ENCODE peak calls at places on chromosomes 12 and 14, in eight cellular contexts. K is mammary epithelial cell, L is fibroblast of pulmonary artery, W is GM06990, I is stomach, S is heart right ventricle, R is AG09309, Q is foreskin fibroblast. B is an unnamed sample.

GRCh38 chr12:50825372-50825838 is 17.3 kb upstream of the TMPRSS12 start:
- DNase-seq in S (no peak), W (peak), R (peak), Q (peak), I (no peak), L (peak), K (peak), B (peak)

GRCh38 chr12:22255097-22255496 is 79.4 kb downstream of the ST8SIA1 start:
- DNase-seq in R (no peak), L (no peak), W (no peak), S (no peak), I (no peak), Q (no peak), K (peak), B (peak)

GRCh38 chr12:109497675-109498074 is 20.2 kb downstream of the UBE3B start:
- DNase-seq in S (no peak), K (peak), R (no peak), W (no peak), L (peak), I (no peak), Q (peak), B (peak)

GRCh38 chr14:94936411-94936892 is 166.5 kb upstream of the GSC start:
- DNase-seq in K (no peak), R (peak), I (peak), L (peak), W (no peak), S (peak), Q (peak), B (peak)

GRCh38 chr12:104426926-104427546 is 29.7 kb upstream of the CHST11 start:
- DNase-seq in S (no peak), K (peak), L (peak), R (peak), W (no peak), I (no peak), Q (peak), B (peak)

GRCh38 chr14:67645414-67645813 is 25.7 kb downstream of the ARG2 start:
- DNase-seq in K (no peak), S (peak), L (no peak), R (no peak), W (no peak), Q (no peak), I (peak), B (no peak)

GRCh38 chr12:1720494-1720893 is 29.6 kb downstream of the ADIPOR2 start:
- DNase-seq in S (no peak), L (no peak), K (no peak), R (no peak), I (no peak), Q (no peak), W (no peak), B (no peak)

GRCh38 chr12:47965581-47965980 is 2.2 kb downstream of the TMEM106C start:
- DNase-seq in W (no peak), K (no peak), Q (no peak), L (no peak), I (no peak), S (no peak), R (no peak), B (no peak)

GRCh38 chr14:55245657-55246268 is 25.5 kb upstream of the FBXO34 start:
- DNase-seq in L (peak), S (no peak), R (no peak), Q (no peak), I (no peak), K (peak), W (no peak), B (no peak)

GRCh38 chr12:65948320-65949008 is 124.2 kb downstream of the HMGA2 start:
- DNase-seq in S (peak), W (no peak), I (peak), K (peak), L (peak), Q (peak), R (peak), B (peak)

GRCh38 chr12:96989916-96990315 is 82.9 kb downstream of the NEDD1 start:
- DNase-seq in K (peak), I (no peak), W (no peak), Q (no peak), R (no peak), L (peak), S (no peak), B (peak)

GRCh38 chr12:55619352-55620138 is 17.1 kb upstream of the OR10P1 start:
- DNase-seq in Q (peak), L (peak), K (peak), W (peak), R (peak), I (no peak), S (peak), B (peak)

GRCh38 chr14:71932229-71932951 is at the start of gene RGS6:
- DNase-seq in R (no peak), Q (peak), K (peak), W (peak), L (peak), S (no peak), I (peak), B (peak)

GRCh38 chr14:71478542-71478941 is 453.7 kb upstream of the RGS6 start:
- DNase-seq in W (peak), S (peak), R (peak), L (peak), K (no peak), I (no peak), Q (peak), B (peak)

GRCh38 chr12:112166051-112167015 is 41.0 kb downstream of the TRAFD1 start:
- DNase-seq in R (no peak), W (no peak), K (no peak), I (no peak), S (no peak), L (no peak), Q (no peak), B (no peak)

GRCh38 chr14:24299255-24300191 is at the start of the genes DHRS1 and NOP9:
- DNase-seq in R (peak), K (peak), Q (peak), W (peak), L (peak), S (peak), I (peak), B (peak)

GRCh38 chr12:88944403-88944802 is 364.1 kb upstream of the KITLG start:
- DNase-seq in I (no peak), S (no peak), K (peak), Q (peak), R (no peak), L (peak), W (peak), B (peak)

GRCh38 chr12:89373772-89374572 is 21.7 kb upstream of the DUSP6 start:
- DNase-seq in K (peak), W (no peak), Q (peak), R (no peak), I (no peak), L (peak), S (peak), B (peak)

GRCh38 chr12:75684678-75685620 is 173.5 kb upstream of the KRR1 start:
- DNase-seq in W (no peak), K (peak), L (peak), Q (peak), I (no peak), R (peak), S (no peak), B (peak)

GRCh38 chr14:61803755-61804154 is 41.5 kb downstream of the SNAPC1 start:
- DNase-seq in R (no peak), L (no peak), K (no peak), I (no peak), W (no peak), Q (no peak), S (no peak), B (no peak)

GRCh38 chr12:124517260-124518050 is 50.0 kb downstream of the NCOR2 start:
- DNase-seq in R (no peak), L (peak), S (peak), Q (no peak), I (peak), K (peak), W (no peak), B (no peak)

GRCh38 chr14:38987781-38988180 is 115.3 kb downstream of the SEC23A start:
- DNase-seq in K (no peak), I (no peak), L (no peak), W (no peak), R (no peak), S (no peak), Q (no peak), B (no peak)

GRCh38 chr12:49461221-49461620 is 77.6 kb upstream of the KCNH3 start:
- DNase-seq in S (no peak), I (no peak), K (no peak), L (no peak), W (no peak), R (no peak), Q (no peak), B (no peak)

GRCh38 chr14:93538411-93538810 is 107.7 kb downstream of the UNC79 start:
- DNase-seq in I (no peak), W (no peak), L (peak), Q (no peak), S (no peak), K (peak), R (no peak), B (no peak)

GRCh38 chr12:130646690-130647089 is 69.4 kb downstream of the RIMBP2 start:
- DNase-seq in W (no peak), S (no peak), Q (no peak), K (no peak), R (no peak), L (no peak), I (no peak), B (no peak)

GRCh38 chr14:104164512-104164911 is 26.1 kb downstream of the KIF26A start:
- DNase-seq in K (no peak), W (no peak), I (no peak), S (no peak), Q (no peak), R (no peak), L (no peak), B (no peak)

GRCh38 chr12:94327819-94328218 is 131.8 kb downstream of the CEP83 start:
- DNase-seq in R (no peak), L (peak), K (peak), S (no peak), Q (no peak), I (no peak), W (no peak), B (peak)

GRCh38 chr12:71730936-71731335 is 23.7 kb upstream of the RAB21 start:
- DNase-seq in I (no peak), W (no peak), Q (no peak), K (no peak), L (no peak), S (no peak), R (no peak), B (peak)

GRCh38 chr12:71727958-71728357 is 26.7 kb upstream of the RAB21 start:
- DNase-seq in Q (no peak), W (no peak), L (no peak), R (no peak), K (no peak), S (no peak), I (no peak), B (no peak)

GRCh38 chr12:71732357-71732712 is 22.3 kb upstream of the RAB21 start:
- DNase-seq in R (no peak), L (no peak), Q (no peak), W (no peak), K (no peak), I (no peak), S (no peak), B (no peak)

GRCh38 chr12:71726548-71726947 is 28.1 kb upstream of the RAB21 start:
- DNase-seq in L (no peak), R (no peak), K (no peak), Q (no peak), I (no peak), W (no peak), S (no peak), B (no peak)

GRCh38 chr12:71731439-71732356 is 23.0 kb upstream of the RAB21 start:
- DNase-seq in I (no peak), Q (peak), S (no peak), R (no peak), K (no peak), W (no peak), L (peak), B (peak)
- TF ChIP-seq CTCF in I (no peak), Q (no peak), S (no peak), R (no peak), K (no peak), W (no peak), L (no peak), B (no peak)

DNA sequence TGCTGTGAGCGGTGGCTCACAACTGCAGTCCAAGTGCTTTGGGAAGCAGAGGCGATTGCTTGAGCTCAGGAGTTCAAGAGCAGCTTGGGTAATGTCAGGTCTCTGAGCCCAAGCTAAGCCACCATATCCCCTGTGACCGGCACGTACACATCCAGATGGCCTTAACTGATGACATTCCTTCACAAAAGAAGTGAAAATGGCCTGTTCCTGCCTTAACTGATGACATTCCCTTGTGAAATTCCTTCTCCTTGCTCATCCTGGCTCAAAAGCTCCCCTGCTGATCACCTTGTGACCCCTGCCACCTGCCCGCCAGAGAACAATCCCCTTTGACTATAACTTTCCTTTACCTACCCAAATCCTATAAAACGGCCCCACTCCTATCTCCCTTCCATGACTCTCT is 48.6 kb downstream of the SLC25A47 start:
- DNase-seq in W (no peak), I (no peak), Q (no peak), R (no peak), S (no peak), L (no peak), K (no peak), B (no peak)
- H3K4me3 ChIP-seq in W (no peak), I (no peak), Q (no peak), R (no peak), S (peak), L (no peak), K (no peak), B (no peak)

GRCh38 chr12:30457621-30458289 is 237.9 kb downstream of the IPO8 start:
- DNase-seq in W (no peak), K (peak), Q (peak), S (no peak), I (no peak), L (peak), R (peak), B (peak)
- TF ChIP-seq CTCF in W (peak), K (peak), Q (peak), S (peak), I (no peak), L (peak), R (peak), B (peak)

DNA sequence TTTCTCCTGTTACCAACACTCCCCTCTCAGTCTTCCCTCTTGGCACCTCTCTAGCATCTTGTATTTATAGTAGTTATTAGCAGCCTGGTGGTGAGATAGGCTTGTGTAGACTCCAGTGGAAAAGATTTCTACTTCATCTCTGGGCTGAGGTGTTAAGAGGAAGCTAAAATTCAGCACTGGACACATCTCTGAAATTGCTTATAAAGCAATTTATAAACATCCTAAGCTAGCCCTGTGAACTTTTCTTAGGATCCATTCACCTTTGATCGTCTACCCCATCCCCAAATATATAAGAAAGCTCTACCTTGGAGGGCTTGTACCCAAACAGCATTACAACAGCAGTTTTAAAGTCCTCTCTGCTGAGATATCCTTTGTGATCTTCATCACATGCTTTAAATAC is 928 bp downstream of the EFCAB11 start:
- DNase-seq in L (no peak), W (no peak), I (no peak), Q (no peak), R (no peak), K (no peak), S (no peak), B (no peak)
- H3K4me3 ChIP-seq in L (peak), W (no peak), I (peak), Q (peak), R (no peak), K (no peak), S (no peak), B (peak)

GRCh38 chr12:98646165-98646764 is 1.2 kb downstream of the APAF1 start:
- DNase-seq in I (no peak), S (no peak), W (no peak), Q (no peak), K (peak), R (no peak), L (peak), B (peak)
- TF ChIP-seq CTCF in I (no peak), S (peak), W (peak), Q (no peak), K (peak), R (no peak), L (no peak), B (peak)